ENCODE peak calls at places on chromosome 20, in four cellular contexts. H is activated naive CD8-positive, alpha-beta T cell treated with anti-CD3 and anti-CD28 coated beads, Interleukin-2, amount 50 U/mL, for 24 hours; M is mucosa of gallbladder; L is fibroblast of the aortic adventitia. O is an unnamed sample.

GRCh38 chr20:32458837-32459220 is 100.7 kb downstream of the ASXL1 start:
- DNase-seq in H (no peak), M (no peak), L (no peak), O (no peak)

GRCh38 chr20:40980106-40980827 is 48.4 kb upstream of the TOP1 start:
- DNase-seq in H (no peak), M (no peak), L (peak), O (no peak)

GRCh38 chr20:953742-954141 is 37.6 kb upstream of the ANGPT4 start:
- DNase-seq in H (no peak), M (no peak), L (no peak), O (no peak)

GRCh38 chr20:56986931-56987720 is 279.3 kb downstream of the BMP7 start:
- DNase-seq in H (no peak), M (no peak), L (no peak), O (no peak)

GRCh38 chr20:12594410-12595130 is 414.2 kb upstream of the SPTLC3 start:
- DNase-seq in H (no peak), M (no peak), L (no peak), O (no peak)

GRCh38 chr20:13261460-13262301 is 40.6 kb downstream of the ISM1 start:
- DNase-seq in H (peak), M (peak), L (peak), O (peak)

GRCh38 chr20:25739615-25740320 is 43.1 kb upstream of the ZNF337 start:
- DNase-seq in H (no peak), M (no peak), L (no peak), O (no peak)

GRCh38 chr20:44069203-44069931 is 117.6 kb downstream of the JPH2 start:
- DNase-seq in H (peak), M (peak), L (no peak), O (no peak)

GRCh38 chr20:43941476-43942212 is 27.0 kb downstream of the TOX2 start:
- DNase-seq in H (no peak), M (no peak), L (peak), O (peak)

GRCh38 chr20:44817143-44817910 is 7.0 kb upstream of the RIMS4 start:
- DNase-seq in H (no peak), M (no peak), L (no peak), O (no peak)

GRCh38 chr20:52564594-52564993 is 373.0 kb upstream of the ZFP64 start:
- DNase-seq in H (no peak), M (no peak), L (no peak), O (no peak)

GRCh38 chr20:59788196-59788735 is 145.2 kb downstream of the SYCP2 start:
- DNase-seq in H (no peak), M (no peak), L (no peak), O (no peak)

GRCh38 chr20:22744341-22745193 is 160.2 kb upstream of the FOXA2 start:
- DNase-seq in H (no peak), M (no peak), L (peak), O (no peak)

GRCh38 chr20:19211661-19212523 is 550 bp upstream of the SLC24A3 start:
- DNase-seq in H (no peak), M (peak), L (no peak), O (peak)

GRCh38 chr20:51092238-51092822 is 69.4 kb upstream of the KCNG1 start:
- DNase-seq in H (no peak), M (no peak), L (no peak), O (no peak)

GRCh38 chr20:1166963-1167720 is 17.6 kb downstream of the TMEM74B start:
- DNase-seq in H (no peak), M (no peak), L (no peak), O (no peak)

GRCh38 chr20:62647521-62648317 is 5.4 kb downstream of the SLCO4A1 start:
- DNase-seq in H (no peak), M (no peak), L (no peak), O (peak)

GRCh38 chr20:36154696-36155628 is at the start of gene EPB41L1:
- DNase-seq in H (peak), M (no peak), L (peak), O (no peak)

O was measured in colonic mucosa.